ENCODE peak calls at places on chromosomes 7 and 10, in ten cellular contexts. R is dorsolateral prefrontal cortex, B is pancreas, C is ACHN, A is NB4, M is NCI-H1092 treated with DMSO at 0.1 percent for 48 hours, X is lung, I is RKO, T is ascending aorta, U is IMR-90. F is an unnamed sample.

GRCh38 chr7:96253441-96253840 is 68.5 kb downstream of the SLC25A13 start:
- DNase-seq in R (no peak), I (no peak), T (no peak), B (no peak), X (no peak), M (no peak), U (no peak), C (no peak), A (no peak), F (no peak)

GRCh38 chr7:11748884-11749283 is 83.1 kb downstream of the THSD7A start:
- DNase-seq in T (no peak), M (no peak), U (no peak), B (no peak), A (peak), I (peak), C (no peak), X (no peak), R (no peak), F (no peak)

GRCh38 chr7:128264477-128264876 is 23.4 kb downstream of the LEP start:
- DNase-seq in B (peak), M (no peak), U (no peak), X (no peak), A (no peak), T (no peak), C (no peak), I (no peak), R (no peak), F (no peak)

GRCh38 chr7:2403718-2404648 is 572 bp downstream of the CHST12 start:
- DNase-seq in X (peak), T (no peak), I (peak), R (no peak), B (peak), C (peak), A (peak), M (peak), U (peak), F (no peak)

GRCh38 chr10:70683601-70684329 is 11.5 kb downstream of the ADAMTS14 start:
- DNase-seq in I (no peak), M (no peak), U (no peak), R (no peak), C (no peak), X (no peak), A (peak), B (no peak), T (no peak), F (no peak)

GRCh38 chr10:28403090-28403489 is 100.2 kb upstream of the MPP7 start:
- DNase-seq in B (no peak), C (no peak), T (no peak), I (no peak), U (peak), R (no peak), M (no peak), X (no peak), A (no peak), F (no peak)

GRCh38 chr7:31690892-31691291 is 3.9 kb downstream of the PPP1R17 start:
- DNase-seq in T (no peak), I (no peak), U (no peak), B (no peak), C (no peak), M (peak), X (no peak), A (no peak), R (no peak), F (no peak)

GRCh38 chr10:1328409-1328808 is 272.2 kb downstream of the WDR37 start:
- DNase-seq in U (no peak), X (no peak), A (no peak), T (no peak), M (no peak), C (no peak), I (no peak), R (no peak), B (no peak), F (no peak)

GRCh38 chr10:7192831-7193348 is 217.9 kb downstream of the SFMBT2 start:
- DNase-seq in T (no peak), B (no peak), A (no peak), M (no peak), X (no peak), I (no peak), C (no peak), R (no peak), U (no peak), F (no peak)

GRCh38 chr10:100153239-100153840 is 32.5 kb downstream of the ERLIN1 start:
- DNase-seq in C (no peak), U (no peak), T (no peak), R (no peak), B (no peak), X (no peak), A (peak), M (no peak), I (no peak), F (no peak)

GRCh38 chr10:29496341-29497162 is 138.2 kb downstream of the SVIL start:
- DNase-seq in A (peak), B (peak), R (peak), X (peak), I (peak), U (peak), C (peak), M (peak), T (no peak), F (peak)

GRCh38 chr10:35188954-35189353 is 62.3 kb downstream of the CREM start:
- DNase-seq in I (no peak), U (no peak), M (no peak), C (no peak), A (no peak), X (no peak), R (no peak), T (no peak), B (no peak), F (no peak)

GRCh38 chr10:101840102-101840684 is 3.4 kb downstream of the KCNIP2 start:
- DNase-seq in U (no peak), A (no peak), I (no peak), B (no peak), X (no peak), T (no peak), R (no peak), M (no peak), C (peak), F (no peak)

GRCh38 chr10:822661-823367 is 108.7 kb downstream of the LARP4B start:
- DNase-seq in T (no peak), A (peak), M (no peak), B (no peak), R (no peak), X (no peak), I (no peak), C (no peak), U (no peak), F (no peak)

GRCh38 chr10:23693895-23694294 is 255.0 kb downstream of the OTUD1 start:
- DNase-seq in U (no peak), I (no peak), B (no peak), C (no peak), R (no peak), X (no peak), T (no peak), M (no peak), A (no peak), F (no peak)

GRCh38 chr7:85119934-85120333 is 66.9 kb downstream of the SEMA3D start:
- DNase-seq in U (peak), B (no peak), M (no peak), X (no peak), I (no peak), R (no peak), C (no peak), T (no peak), A (no peak), F (no peak)

GRCh38 chr7:33616752-33617151 is 288.6 kb upstream of the BMPER start:
- DNase-seq in T (no peak), U (peak), C (no peak), A (no peak), B (no peak), R (no peak), M (no peak), X (no peak), I (no peak), F (no peak)

GRCh38 chr10:16816142-16816541 is 1.1 kb downstream of the RSU1 start:
- DNase-seq in A (peak), U (no peak), C (no peak), M (no peak), I (peak), B (no peak), X (no peak), R (no peak), T (no peak), F (no peak)

GRCh38 chr10:77381750-77382149 is 255.9 kb downstream of the KCNMA1 start:
- DNase-seq in B (no peak), C (no peak), T (no peak), X (peak), R (no peak), A (no peak), U (no peak), M (no peak), I (no peak), F (no peak)

F was measured in amniotic stem cell.